ENCODE peak calls at places on chromosomes 1 and 21, in five cellular contexts. H is breast epithelium, Z is IMR-90, I is lower leg skin, B is HCT116. J is an unnamed sample.

GRCh38 chr1:5897281-5897680 is 94.9 kb downstream of the NPHP4 start:
- DNase-seq in H (no peak), Z (no peak), I (no peak), B (no peak), J (no peak)

GRCh38 chr1:200873116-200873670 is 412 bp downstream of the GPR25 start:
- DNase-seq in H (no peak), Z (no peak), I (no peak), B (no peak), J (no peak)

GRCh38 chr1:91842056-91842455 is 43.9 kb downstream of the TGFBR3 start:
- DNase-seq in H (no peak), Z (no peak), I (no peak), B (no peak), J (no peak)

GRCh38 chr1:216566809-216567208 is 143.6 kb upstream of the USH2A start:
- DNase-seq in H (no peak), Z (peak), I (no peak), B (no peak), J (no peak)

GRCh38 chr1:174160109-174160473 is 771 bp downstream of the RABGAP1L start:
- DNase-seq in H (no peak), Z (peak), I (peak), B (no peak), J (peak)

GRCh38 chr1:172143384-172144025 is 277.0 kb upstream of the C1orf105 start:
- DNase-seq in H (no peak), Z (peak), I (no peak), B (no peak), J (no peak)

GRCh38 chr1:53633073-53633704 is 105.8 kb downstream of the GLIS1 start:
- DNase-seq in H (peak), Z (no peak), I (no peak), B (no peak), J (no peak)

GRCh38 chr1:53380296-53380695 is 52.4 kb upstream of the LRP8 start:
- DNase-seq in H (peak), Z (no peak), I (no peak), B (no peak), J (no peak)

GRCh38 chr1:161223805-161224694 is 622 bp upstream of the APOA2 start:
- DNase-seq in H (no peak), Z (no peak), I (no peak), B (no peak), J (no peak)

GRCh38 chr1:20702416-20702815 is 15.4 kb downstream of the KIF17 start:
- DNase-seq in H (no peak), Z (peak), I (no peak), B (no peak), J (no peak)

GRCh38 chr1:234315091-234315541 is 58.1 kb upstream of the COA6 start:
- DNase-seq in H (no peak), Z (peak), I (no peak), B (no peak), J (peak)

GRCh38 chr1:153288634-153289275 is 24.0 kb downstream of the PGLYRP3 start:
- DNase-seq in H (no peak), Z (no peak), I (peak), B (peak), J (peak)

GRCh38 chr1:204127597-204128242 is 24.1 kb downstream of the ETNK2 start:
- DNase-seq in H (no peak), Z (peak), I (peak), B (peak), J (peak)

GRCh38 chr1:212034516-212035122 is 738 bp downstream of the INTS7 start:
- DNase-seq in H (no peak), Z (no peak), I (no peak), B (no peak), J (no peak)

GRCh38 chr1:55060133-55060999 is 21.0 kb downstream of the PCSK9 start:
- DNase-seq in H (peak), Z (no peak), I (no peak), B (no peak), J (no peak)

GRCh38 chr1:152436593-152437338 is 22.7 kb upstream of the CRNN start:
- DNase-seq in H (no peak), Z (no peak), I (no peak), B (no peak), J (no peak)

GRCh38 chr1:77290576-77290975 is 8.8 kb downstream of the AK5 start:
- DNase-seq in H (no peak), Z (no peak), I (no peak), B (no peak), J (no peak)

GRCh38 chr1:53583903-53584210 is 124.7 kb downstream of the DMRTB1 start:
- DNase-seq in H (peak), Z (no peak), I (no peak), B (no peak), J (no peak)

GRCh38 chr1:161511018-161511755 is 5.9 kb downstream of the FCGR2A start:
- DNase-seq in H (no peak), Z (no peak), I (no peak), B (no peak), J (no peak)

GRCh38 chr1:145871994-145872411 is 13.1 kb upstream of the PIAS3 start:
- DNase-seq in H (no peak), Z (peak), I (no peak), B (no peak), J (no peak)

GRCh38 chr1:34378968-34379729 is 202.4 kb downstream of the C1orf94 start:
- DNase-seq in H (no peak), Z (no peak), I (no peak), B (no peak), J (peak)

GRCh38 chr1:26375081-26375480 is 2.5 kb upstream of the ZNF683 start:
- DNase-seq in H (no peak), Z (no peak), I (no peak), B (no peak), J (no peak)

GRCh38 chr1:113021430-113022085 is 51.4 kb upstream of the LRIG2 start:
- DNase-seq in H (no peak), Z (no peak), I (no peak), B (no peak), J (no peak)

GRCh38 chr1:202106340-202107284 is 16.1 kb upstream of the GPR37L1 start:
- DNase-seq in H (no peak), Z (no peak), I (no peak), B (peak), J (no peak)

GRCh38 chr21:14543983-14544382 is 2.1 kb downstream of the SAMSN1 start:
- DNase-seq in H (no peak), Z (no peak), I (no peak), B (no peak), J (no peak)

GRCh38 chr1:85311818-85312217 is 35.4 kb upstream of the BCL10 start:
- DNase-seq in H (no peak), Z (no peak), I (no peak), B (no peak), J (no peak)

GRCh38 chr1:207626972-207627337 is 18.0 kb upstream of the CR1L start:
- DNase-seq in H (no peak), Z (no peak), I (no peak), B (no peak), J (no peak)

GRCh38 chr1:17140279-17140678 is 21.0 kb upstream of the PADI2 start:
- DNase-seq in H (no peak), Z (no peak), I (no peak), B (no peak), J (no peak)

GRCh38 chr1:53554592-53555305 is 95.5 kb downstream of the DMRTB1 start:
- DNase-seq in H (peak), Z (no peak), I (no peak), B (no peak), J (no peak)

GRCh38 chr1:33089457-33089856 is 8.5 kb downstream of the AZIN2 start:
- DNase-seq in H (no peak), Z (no peak), I (no peak), B (no peak), J (no peak)

GRCh38 chr1:49864597-49864996 is 159.2 kb downstream of the AGBL4 start:
- DNase-seq in H (no peak), Z (no peak), I (no peak), B (no peak), J (peak)

GRCh38 chr1:162003061-162003824 is 20.4 kb downstream of the OLFML2B start:
- DNase-seq in H (no peak), Z (peak), I (peak), B (no peak), J (peak)

GRCh38 chr21:36859744-36860501 is 106.5 kb downstream of the HLCS start:
- DNase-seq in H (no peak), Z (peak), I (peak), B (no peak), J (peak)
- TF ChIP-seq POLR2A in H (no peak), Z (no peak), I (no peak), B (no peak), J (peak)

GRCh38 chr1:39964552-39964951 is 9.6 kb downstream of the MFSD2A start:
- DNase-seq in H (no peak), Z (no peak), I (no peak), B (no peak), J (no peak)
- TF ChIP-seq POLR2A in H (no peak), Z (no peak), I (no peak), B (no peak), J (no peak)

GRCh38 chr1:47631596-47631995 is 193.8 kb downstream of the FOXD2 start:
- DNase-seq in H (no peak), Z (no peak), I (no peak), B (no peak), J (no peak)
- TF ChIP-seq POLR2A in H (no peak), Z (no peak), I (no peak), B (no peak), J (no peak)

DNA sequence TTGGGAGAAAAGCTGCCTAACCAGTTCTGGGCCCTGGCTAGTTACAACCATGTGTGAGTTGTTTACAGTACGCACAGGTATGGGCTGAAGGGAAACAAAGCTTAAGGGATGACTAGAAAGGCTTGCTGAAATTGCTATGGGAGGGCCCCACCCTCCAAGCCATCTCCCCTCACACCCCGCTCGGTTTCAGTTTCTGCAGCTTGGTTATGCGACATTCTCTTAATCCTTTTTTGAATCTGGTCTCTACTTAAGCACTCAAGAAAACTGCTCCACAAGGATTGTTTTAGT is 43.1 kb downstream of the PBX1 start:
- DNase-seq in H (peak), Z (no peak), I (peak), B (peak), J (no peak)
- TF ChIP-seq POLR2A in H (no peak), Z (no peak), I (no peak), B (no peak), J (no peak)

GRCh38 chr21:43726686-43727570 is 8.0 kb downstream of the PDXK start:
- DNase-seq in H (no peak), Z (no peak), I (no peak), B (no peak), J (no peak)
- TF ChIP-seq POLR2A in H (no peak), Z (no peak), I (no peak), B (no peak), J (no peak)

J was measured in H54.